ENCODE peak calls at places on chromosomes 12 and 14, in nine cellular contexts. H is effector CD8-positive, alpha-beta T cell; M is activated CD4-positive, alpha-beta T cell treated with anti-CD3 and anti-CD28 coated beads for 1 hour; V is hepatic stellate cell; B is ascending aorta; D is occipital lobe; X is kidney tubule cell; R is cerebellar cortex; T is fibroblast of pulmonary artery. L is an unnamed sample.
A peak's percentile ranks its signal among the peaks of the same experiment; 100 is the strongest.

GRCh38 chr12:108119126-108119973 is 9.7 kb upstream of the WSCD2 start:
- DNase-seq in H (no peak), V (no peak), T (no peak), R (no peak), D (no peak), X (no peak), B (no peak), M (no peak), L (no peak)

GRCh38 chr14:64923015-64923414 is 8.8 kb downstream of the CHURC1 start:
- DNase-seq in M (no peak), X (no peak), H (no peak), V (no peak), T (no peak), D (no peak), R (no peak), B (no peak), L (no peak)

GRCh38 chr14:21999400-21999799 is 325.8 kb upstream of the OR4E1 start:
- DNase-seq in X (no peak), M (no peak), R (no peak), B (no peak), T (no peak), V (no peak), D (no peak), H (no peak), L (no peak)

GRCh38 chr14:88063807-88064206 is 58.9 kb downstream of the GPR65 start:
- DNase-seq in X (no peak), V (no peak), H (no peak), M (no peak), B (no peak), D (no peak), R (no peak), T (no peak), L (no peak)

GRCh38 chr12:67910360-67911292 is 78.6 kb upstream of the IFNG-AS1 start:
- DNase-seq in B (no peak), V (peak; percentile 54), R (no peak), T (peak; percentile 73), M (no peak), D (no peak), X (peak; percentile 98), H (no peak), L (peak; percentile 95)

GRCh38 chr12:19894803-19895202 is 455.5 kb downstream of the AEBP2 start:
- DNase-seq in X (no peak), B (no peak), D (no peak), R (no peak), V (no peak), H (no peak), T (peak; percentile 36), M (no peak), L (peak; percentile 21)

GRCh38 chr14:55053500-55053899 is 2.1 kb downstream of the MAPK1IP1L start:
- DNase-seq in T (no peak), M (no peak), V (no peak), B (no peak), R (no peak), D (no peak), X (no peak), H (no peak), L (no peak)

GRCh38 chr14:50830932-50831703 is at the start of gene NIN:
- DNase-seq in D (peak; percentile 69), M (peak; percentile 57), T (peak; percentile 74), X (peak; percentile 87), H (peak; percentile 51), R (peak; percentile 64), V (peak; percentile 77), B (no peak), L (peak; percentile 73)

GRCh38 chr14:20489093-20489994 is 16.0 kb upstream of the RNASE10 start:
- DNase-seq in R (no peak), X (peak; percentile 69), B (no peak), D (no peak), M (no peak), V (no peak), T (peak; percentile 40), H (no peak), L (peak; percentile 28)

GRCh38 chr14:88613552-88614010 is 50.7 kb downstream of the ZC3H14 start:
- DNase-seq in T (peak; percentile 44), D (no peak), V (no peak), R (no peak), M (no peak), B (no peak), X (peak; percentile 69), H (no peak), L (peak; percentile 53)

GRCh38 chr12:126055521-126055920 is 990.3 kb downstream of the AACS start:
- DNase-seq in D (no peak), V (no peak), B (no peak), R (no peak), H (no peak), M (no peak), T (peak; percentile 6), X (peak; percentile 69), L (no peak)

GRCh38 chr14:56860441-56860840 is 50.2 kb upstream of the OTX2 start:
- DNase-seq in X (no peak), T (no peak), R (peak; percentile 70), D (no peak), B (no peak), H (no peak), M (no peak), V (no peak), L (no peak)

GRCh38 chr12:51852404-51853137 is 4.1 kb upstream of the FIGNL2 start:
- DNase-seq in B (no peak), V (no peak), R (no peak), H (no peak), X (no peak), D (no peak), T (no peak), M (no peak), L (no peak)

GRCh38 chr12:112025808-112026375 is 12.7 kb downstream of the ERP29 start:
- DNase-seq in T (peak; percentile 18), V (no peak), B (no peak), R (no peak), D (no peak), X (no peak), H (no peak), M (no peak), L (no peak)

GRCh38 chr14:34920339-34920738 is 45.2 kb upstream of the BAZ1A start:
- DNase-seq in V (peak; percentile 14), B (no peak), D (no peak), T (no peak), H (no peak), X (peak; percentile 25), R (no peak), M (no peak), L (peak; percentile 66)

GRCh38 chr12:106651552-106651951 is 68.7 kb downstream of the RFX4 start:
- DNase-seq in R (no peak), H (no peak), M (no peak), B (no peak), T (no peak), X (no peak), V (no peak), D (no peak), L (no peak)

GRCh38 chr12:45276154-45276553 is 60.3 kb downstream of the ANO6 start:
- DNase-seq in H (no peak), M (no peak), V (no peak), T (no peak), B (no peak), R (no peak), D (no peak), X (no peak), L (no peak)

GRCh38 chr14:91313154-91313850 is 68.8 kb upstream of the GPR68 start:
- DNase-seq in V (no peak), X (no peak), H (no peak), T (no peak), R (no peak), B (no peak), M (no peak), D (no peak), L (no peak)

GRCh38 chr12:54393350-54393655 is 8.8 kb upstream of the ZNF385A start:
- DNase-seq in T (no peak), M (no peak), V (no peak), B (no peak), X (no peak), D (no peak), R (no peak), H (no peak), L (no peak)

GRCh38 chr12:109621271-109621671 is 47.7 kb downstream of the MVK start:
- DNase-seq in R (no peak), T (no peak), V (no peak), D (no peak), X (no peak), H (no peak), M (no peak), B (no peak), L (no peak)

GRCh38 chr12:105275997-105276760 is 40.2 kb upstream of the APPL2 start:
- DNase-seq in M (no peak), R (no peak), T (no peak), X (peak; percentile 43), V (no peak), D (no peak), B (no peak), H (no peak), L (no peak)

L was measured in IMR-90.